ENCODE peak calls at places on chromosomes 16 and 17, in six cellular contexts. Z is GM12878; S is stimulated activated CD8-positive, alpha-beta memory T cell treated with anti-CD3 and anti-CD28 coated beads, Interleukin-12 subunit alpha, Interleukin-12 subunit beta, amount 100 ng/mL, for 4 hours; U is left ventricle myocardium inferior; W is HS-27A; M is CD4-positive, alpha-beta T cell. G is an unnamed sample.

GRCh38 chr17:17365476-17366110 is 62.4 kb downstream of the NT5M start:
- DNase-seq in Z (no peak), S (no peak), M (no peak), W (no peak), U (no peak), G (no peak)

GRCh38 chr17:410674-411401 is 58.2 kb upstream of the RPH3AL start:
- DNase-seq in S (peak; percentile 27), Z (no peak), U (no peak), M (peak; percentile 71), W (no peak), G (peak; percentile 67)

GRCh38 chr16:23071202-23072083 is 77.8 kb downstream of the USP31 start:
- DNase-seq in U (no peak), S (no peak), M (no peak), Z (no peak), W (no peak), G (no peak)

GRCh38 chr17:74545456-74546230 is at the start of gene CD300C:
- DNase-seq in S (no peak), W (no peak), M (no peak), U (peak; percentile 30), Z (no peak), G (no peak)

GRCh38 chr17:40540448-40540847 is 24.8 kb downstream of the CCR7 start:
- DNase-seq in U (no peak), Z (no peak), M (peak; percentile 66), S (peak; percentile 45), W (no peak), G (peak; percentile 73)

GRCh38 chr16:1335996-1336395 is 2.6 kb downstream of the BAIAP3 start:
- DNase-seq in M (no peak), Z (no peak), S (no peak), U (no peak), W (no peak), G (no peak)

GRCh38 chr16:2860826-2861567 is 3.0 kb upstream of the PRSS22 start:
- DNase-seq in W (no peak), U (no peak), Z (no peak), S (no peak), M (no peak), G (no peak)

GRCh38 chr16:24822974-24823373 is 22.8 kb upstream of the SLC5A11 start:
- DNase-seq in Z (no peak), U (no peak), M (no peak), S (no peak), W (no peak), G (no peak)

GRCh38 chr17:57944796-57945362 is 10.3 kb downstream of the CUEDC1 start:
- DNase-seq in S (no peak), U (no peak), W (no peak), Z (no peak), M (no peak), G (no peak)

G was measured in stimulated activated effector memory CD8-positive, alpha-beta T cell treated with anti-CD3 and anti-CD28 coated beads, Interleukin-12 subunit alpha, Interleukin-12 subunit beta, amount 100 ng/mL, for 72 hours.